ENCODE peak calls at places on chromosome 6, in seven cellular contexts. N, J, V, P, M, B and T are unnamed samples.

GRCh38 chr6:15763827-15764226 is 101.0 kb upstream of the DTNBP1 start:
- DNase-seq in M (no peak), B (peak; percentile 65), P (peak; percentile 60), N (no peak), V (no peak), J (no peak), T (no peak)

GRCh38 chr6:89527634-89528033 is 94.7 kb downstream of the ANKRD6 start:
- DNase-seq in J (no peak), M (no peak), B (peak; percentile 7), P (no peak), N (no peak), V (peak; percentile 66), T (no peak)

GRCh38 chr6:13769655-13770053 is 44.7 kb downstream of the MCUR1 start:
- DNase-seq in V (no peak), N (peak; percentile 7), M (no peak), J (no peak), P (no peak), B (peak; percentile 14), T (no peak)

GRCh38 chr6:144415835-144416237 is 130.7 kb downstream of the UTRN start:
- DNase-seq in B (peak; percentile 81), P (no peak), V (peak; percentile 87), J (no peak), M (no peak), N (no peak), T (no peak)

GRCh38 chr6:19452495-19452894 is 384.7 kb upstream of the ID4 start:
- DNase-seq in V (no peak), B (no peak), J (no peak), N (no peak), P (no peak), M (no peak), T (no peak)

GRCh38 chr6:3612341-3613041 is 139.0 kb downstream of the PXDC1 start:
- DNase-seq in B (peak; percentile 97), M (no peak), P (peak; percentile 71), J (no peak), N (no peak), V (peak; percentile 95), T (no peak)

GRCh38 chr6:134588267-134588666 is 270.4 kb upstream of the SGK1 start:
- DNase-seq in V (no peak), N (no peak), M (no peak), P (no peak), J (no peak), B (no peak), T (no peak)

GRCh38 chr6:144216668-144217218 is 66.4 kb downstream of the STX11 start:
- DNase-seq in B (no peak), J (no peak), N (no peak), M (peak; percentile 33), P (no peak), V (no peak), T (no peak)

GRCh38 chr6:42555477-42556457 is 8.1 kb upstream of the UBR2 start:
- DNase-seq in V (peak; percentile 25), J (no peak), B (no peak), N (no peak), P (no peak), M (no peak), T (no peak)

GRCh38 chr6:3706547-3707467 is 44.7 kb downstream of the PXDC1 start:
- DNase-seq in N (no peak), J (no peak), V (peak; percentile 7), P (no peak), B (no peak), M (no peak), T (no peak)

GRCh38 chr6:122007366-122007765 is 392.1 kb upstream of the HSF2 start:
- DNase-seq in N (no peak), P (peak; percentile 40), M (no peak), B (peak; percentile 8), V (no peak), J (no peak), T (no peak)

GRCh38 chr6:142478117-142478516 is 176.3 kb downstream of the ADGRG6 start:
- DNase-seq in N (no peak), P (peak; percentile 24), B (peak; percentile 69), V (peak; percentile 44), M (no peak), J (no peak), T (no peak)

GRCh38 chr6:155524249-155524651 is 68.6 kb upstream of the NOX3 start:
- DNase-seq in V (peak; percentile 68), M (no peak), P (no peak), J (no peak), N (no peak), B (peak; percentile 89), T (no peak)

GRCh38 chr6:128314190-128314589 is 206.2 kb downstream of the PTPRK start:
- DNase-seq in J (no peak), V (no peak), P (no peak), N (no peak), B (no peak), M (no peak), T (no peak)

GRCh38 chr6:13372688-13373487 is 44.6 kb upstream of the TBC1D7 start:
- DNase-seq in P (no peak), B (no peak), N (no peak), V (no peak), J (no peak), M (no peak), T (no peak)

GRCh38 chr6:158660331-158660730 is 10.5 kb downstream of the SYTL3 start:
- DNase-seq in M (no peak), P (peak; percentile 31), B (peak; percentile 41), V (no peak), N (peak; percentile 52), J (no peak), T (peak; percentile 38)

GRCh38 chr6:126805861-126806260 is 312.6 kb upstream of the RSPO3 start:
- DNase-seq in N (no peak), P (peak; percentile 86), B (peak; percentile 15), J (no peak), M (no peak), V (no peak), T (no peak)

GRCh38 chr6:80332013-80332412 is 225.5 kb downstream of the BCKDHB start:
- DNase-seq in P (no peak), M (no peak), N (no peak), B (no peak), V (no peak), J (no peak), T (no peak)
- H3K4me1 ChIP-seq in P (peaks cover 5% of the 10 kb centered on the region), M (peaks cover 1% of the 10 kb centered on the region), N (no peaks in the 10 kb centered on the region), B (peaks cover 14% of the 10 kb centered on the region), V (no peaks in the 10 kb centered on the region), J (peaks cover 3% of the 10 kb centered on the region), T (no peaks in the 10 kb centered on the region)

DNA sequence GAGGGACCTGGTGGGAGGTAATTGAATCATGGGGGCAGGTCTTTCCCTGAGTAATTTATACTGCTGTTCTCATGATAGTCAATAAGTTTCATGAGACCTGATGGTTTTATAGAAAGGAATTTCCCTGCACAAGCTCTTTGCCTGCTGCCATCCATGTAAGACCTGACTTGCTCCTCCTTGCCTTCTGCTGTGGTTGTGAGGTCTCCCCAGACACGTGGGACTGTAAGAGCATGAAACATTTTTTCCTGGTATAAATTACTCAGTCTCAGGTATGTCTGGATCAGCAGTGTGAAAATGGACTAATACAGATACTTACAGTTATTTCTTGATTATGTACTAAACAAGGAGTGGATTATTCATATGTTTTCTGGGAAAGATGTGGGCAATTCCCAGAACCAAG is 1.9 kb upstream of the TRIM38 start:
- DNase-seq in P (no peak), V (no peak), N (no peak), J (no peak), M (no peak), B (no peak), T (no peak)
- H3K4me3 ChIP-seq in P (no peak overlapping the region), V (no peak overlapping the region), N (no peak overlapping the region), J (no peak overlapping the region), M (no peak overlapping the region), B (no peak overlapping the region), T (no peak overlapping the region)

GRCh38 chr6:106730672-106731071 is 101.3 kb downstream of the QRSL1 start:
- DNase-seq in N (peak; percentile 66), J (no peak), P (no peak), B (no peak), M (no peak), V (no peak), T (no peak)

GRCh38 chr6:106732541-106732940 is 103.2 kb downstream of the QRSL1 start:
- DNase-seq in V (no peak), J (no peak), N (no peak), P (no peak), M (no peak), B (no peak), T (no peak)

GRCh38 chr6:106730264-106730663 is 100.9 kb downstream of the QRSL1 start:
- DNase-seq in P (no peak), J (no peak), B (no peak), V (no peak), N (no peak), M (no peak), T (no peak)

GRCh38 chr6:106731843-106732160 is 102.4 kb downstream of the QRSL1 start:
- DNase-seq in J (no peak), M (no peak), P (no peak), V (no peak), N (no peak), B (no peak), T (no peak)

DNA sequence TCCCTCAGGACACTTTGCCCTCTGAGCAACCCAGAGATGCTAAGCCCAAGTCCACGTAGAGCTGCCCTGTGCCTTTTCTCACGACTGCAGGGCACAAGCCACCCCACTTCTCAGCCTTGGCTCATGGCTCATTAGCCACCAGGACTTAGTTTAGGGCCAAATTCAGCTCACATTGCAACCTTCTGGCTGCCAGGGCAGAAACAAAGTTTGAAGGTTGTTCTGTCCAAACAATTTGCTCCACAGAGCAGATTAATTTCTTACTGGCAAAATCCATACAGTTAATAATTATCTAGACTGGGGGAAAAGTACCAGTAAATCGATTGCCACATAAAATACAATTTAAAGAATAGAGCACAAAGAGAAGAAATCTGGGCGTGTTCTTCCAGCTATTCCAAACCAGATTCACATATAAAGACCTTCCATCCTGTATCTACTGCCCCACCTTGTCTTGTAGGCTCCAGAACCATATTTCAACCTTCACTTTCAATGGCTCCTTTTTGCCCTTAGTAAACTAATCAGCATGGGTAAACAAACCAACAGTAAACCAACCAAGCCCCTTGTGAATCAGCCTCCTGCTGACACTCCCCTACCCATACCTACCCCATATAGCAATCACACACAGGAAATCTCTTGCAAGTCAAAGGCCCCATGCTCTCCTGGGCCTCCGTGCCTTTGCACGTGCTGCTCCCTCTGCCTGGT is 101.9 kb downstream of the QRSL1 start:
- DNase-seq in J (no peak), B (no peak), V (no peak), M (no peak), N (peak; percentile 70), P (no peak), T (no peak)
- H3K27me3 ChIP-seq in J (no peaks in the 10 kb centered on the region), B (peaks cover 17% of the 10 kb centered on the region), V (no peaks in the 10 kb centered on the region), M (no peaks in the 10 kb centered on the region), N (no peaks in the 10 kb centered on the region), P (peaks cover 19% of the 10 kb centered on the region), T (no peaks in the 10 kb centered on the region)

DNA sequence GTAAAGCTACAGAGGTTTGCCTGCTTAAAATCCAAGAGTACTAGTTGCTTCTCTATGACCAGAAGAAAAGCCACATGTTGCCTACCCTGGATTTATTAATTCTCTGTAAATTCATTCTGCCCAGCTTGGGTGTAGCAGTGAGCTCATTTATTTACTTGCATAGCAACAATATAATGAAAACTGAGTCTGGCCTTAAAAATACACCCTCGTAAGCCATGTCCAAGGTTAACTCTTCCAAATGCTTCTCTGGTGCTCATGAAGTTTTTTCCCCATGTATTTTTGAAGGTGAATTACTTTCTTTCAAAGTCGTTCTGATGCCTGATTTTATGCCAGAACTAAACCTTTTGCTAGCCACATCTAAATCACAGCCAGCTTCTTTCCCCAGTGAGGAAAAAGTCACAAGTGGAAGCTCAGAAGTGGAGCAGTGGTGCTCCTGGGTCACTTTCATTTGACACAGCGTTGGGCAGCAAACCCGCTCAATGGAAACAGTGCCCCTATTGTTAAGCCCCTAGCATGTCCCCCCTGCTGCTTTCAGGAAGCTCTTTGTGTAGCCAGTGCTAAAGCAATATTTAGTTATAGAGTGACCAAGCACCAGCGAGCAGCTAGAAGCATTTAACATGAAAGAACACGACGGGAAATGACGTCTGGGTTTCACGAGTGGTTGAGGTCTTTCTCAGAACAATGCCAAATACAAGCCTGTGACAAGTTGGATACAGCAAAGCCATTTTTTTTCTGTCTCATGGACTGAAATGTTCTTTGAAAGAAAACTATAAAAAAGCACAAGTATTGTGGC is 29.8 kb downstream of the NEDD9 start:
- DNase-seq in N (no peak), J (no peak), V (no peak), B (no peak), P (peak; percentile 31), M (no peak), T (peak; percentile 66)
- H3K4me1 ChIP-seq in N (peaks cover 21% of the 10 kb centered on the region), J (peaks cover 63% of the 10 kb centered on the region), V (peaks cover 26% of the 10 kb centered on the region), B (peaks cover 34% of the 10 kb centered on the region), P (peaks cover 56% of the 10 kb centered on the region), M (peaks cover 25% of the 10 kb centered on the region), T (peaks cover 90% of the 10 kb centered on the region)